ENCODE peak calls at places on chromosomes 6 and 20, in five cellular contexts. One of them, this sample, is unnamed.

GRCh38 chr6:71294121-71294523 is 5.5 kb downstream of the OGFRL1 start:
- DNase-seq in GM10248: no peak
- DNase-seq in tibial nerve: no peak
- DNase-seq in endothelial cell: no peak
- DNase-seq in CD8-positive, alpha-beta T cell: no peak
- DNase-seq in this sample: peak

GRCh38 chr20:2603816-2604505 is 48.5 kb upstream of the NOP56 start:
- DNase-seq in GM10248: no peak
- DNase-seq in tibial nerve: no peak
- DNase-seq in endothelial cell: no peak
- DNase-seq in CD8-positive, alpha-beta T cell: no peak
- DNase-seq in this sample: no peak

GRCh38 chr20:6735913-6736845 is 31.3 kb upstream of the BMP2 start:
- DNase-seq in GM10248: no peak
- DNase-seq in tibial nerve: no peak
- DNase-seq in endothelial cell: no peak
- DNase-seq in CD8-positive, alpha-beta T cell: no peak
- DNase-seq in this sample: no peak

GRCh38 chr6:69795469-69796080 is 1.2 kb downstream of the LMBRD1 start:
- DNase-seq in GM10248: peak
- DNase-seq in tibial nerve: no peak
- DNase-seq in endothelial cell: no peak
- DNase-seq in CD8-positive, alpha-beta T cell: no peak
- DNase-seq in this sample: no peak

GRCh38 chr6:31352497-31353368 is 4.2 kb downstream of the HLA-B start:
- DNase-seq in GM10248: no peak
- DNase-seq in tibial nerve: no peak
- DNase-seq in endothelial cell: no peak
- DNase-seq in CD8-positive, alpha-beta T cell: no peak
- DNase-seq in this sample: no peak

GRCh38 chr6:26501482-26501986 is 1.4 kb downstream of the BTN1A1 start:
- DNase-seq in GM10248: peak
- DNase-seq in tibial nerve: no peak
- DNase-seq in endothelial cell: peak
- DNase-seq in CD8-positive, alpha-beta T cell: no peak
- DNase-seq in this sample: peak

GRCh38 chr6:147287869-147288271 is 83.7 kb downstream of the STXBP5 start:
- DNase-seq in GM10248: no peak
- DNase-seq in tibial nerve: no peak
- DNase-seq in endothelial cell: no peak
- DNase-seq in CD8-positive, alpha-beta T cell: no peak
- DNase-seq in this sample: peak

GRCh38 chr20:57475388-57476072 is 49.4 kb downstream of the CTCFL start:
- DNase-seq in GM10248: no peak
- DNase-seq in tibial nerve: no peak
- DNase-seq in endothelial cell: no peak
- DNase-seq in CD8-positive, alpha-beta T cell: no peak
- DNase-seq in this sample: no peak

GRCh38 chr6:25070547-25071366 is 135.0 kb upstream of the RIPOR2 start:
- DNase-seq in GM10248: peak
- DNase-seq in tibial nerve: peak
- DNase-seq in endothelial cell: peak
- DNase-seq in CD8-positive, alpha-beta T cell: peak
- DNase-seq in this sample: peak

GRCh38 chr20:63771046-63771707 is 31.6 kb downstream of the SLC2A4RG start:
- DNase-seq in GM10248: no peak
- DNase-seq in tibial nerve: no peak
- DNase-seq in endothelial cell: no peak
- DNase-seq in CD8-positive, alpha-beta T cell: no peak
- DNase-seq in this sample: no peak

GRCh38 chr6:5126214-5126613 is 41.1 kb downstream of the PPP1R3G start:
- DNase-seq in GM10248: no peak
- DNase-seq in tibial nerve: no peak
- DNase-seq in endothelial cell: no peak
- DNase-seq in CD8-positive, alpha-beta T cell: no peak
- DNase-seq in this sample: no peak

GRCh38 chr6:136012198-136012884 is 160.8 kb downstream of the PDE7B start:
- DNase-seq in GM10248: no peak
- DNase-seq in tibial nerve: no peak
- DNase-seq in endothelial cell: no peak
- DNase-seq in CD8-positive, alpha-beta T cell: no peak
- DNase-seq in this sample: no peak

GRCh38 chr6:166567107-166567506 is 19.4 kb downstream of the RAMACL start:
- DNase-seq in GM10248: no peak
- DNase-seq in tibial nerve: no peak
- DNase-seq in endothelial cell: no peak
- DNase-seq in CD8-positive, alpha-beta T cell: no peak
- DNase-seq in this sample: no peak

GRCh38 chr20:4252005-4252404 is 236.6 kb upstream of the RNF24 start:
- DNase-seq in GM10248: no peak
- DNase-seq in tibial nerve: no peak
- DNase-seq in endothelial cell: no peak
- DNase-seq in CD8-positive, alpha-beta T cell: no peak
- DNase-seq in this sample: no peak

GRCh38 chr20:56625837-56626236 is 3.3 kb upstream of the TFAP2C start:
- DNase-seq in GM10248: no peak
- DNase-seq in tibial nerve: no peak
- DNase-seq in endothelial cell: no peak
- DNase-seq in CD8-positive, alpha-beta T cell: no peak
- DNase-seq in this sample: no peak

GRCh38 chr6:151376440-151376839 is 14.9 kb downstream of the ZBTB2 start:
- DNase-seq in GM10248: no peak
- DNase-seq in tibial nerve: no peak
- DNase-seq in endothelial cell: no peak
- DNase-seq in CD8-positive, alpha-beta T cell: no peak
- DNase-seq in this sample: no peak

GRCh38 chr6:26331809-26332226 is 33.2 kb upstream of the BTN3A2 start:
- DNase-seq in GM10248: peak
- DNase-seq in tibial nerve: no peak
- DNase-seq in endothelial cell: no peak
- DNase-seq in CD8-positive, alpha-beta T cell: no peak
- DNase-seq in this sample: no peak

GRCh38 chr6:93701526-93701925 is 282.2 kb upstream of the EPHA7 start:
- DNase-seq in GM10248: no peak
- DNase-seq in tibial nerve: no peak
- DNase-seq in endothelial cell: no peak
- DNase-seq in CD8-positive, alpha-beta T cell: no peak
- DNase-seq in this sample: no peak

GRCh38 chr6:5763407-5763806 is 243.3 kb downstream of the NRN1 start:
- DNase-seq in GM10248: no peak
- DNase-seq in tibial nerve: no peak
- DNase-seq in endothelial cell: no peak
- DNase-seq in CD8-positive, alpha-beta T cell: no peak
- DNase-seq in this sample: no peak

GRCh38 chr20:33663161-33664084 is 1.3 kb downstream of the C20orf144 start:
- DNase-seq in GM10248: peak
- DNase-seq in tibial nerve: no peak
- DNase-seq in endothelial cell: peak
- DNase-seq in CD8-positive, alpha-beta T cell: peak
- DNase-seq in this sample: peak

GRCh38 chr20:42565106-42565990 is 624.4 kb downstream of the PTPRT start:
- DNase-seq in GM10248: no peak
- DNase-seq in tibial nerve: no peak
- DNase-seq in endothelial cell: no peak
- DNase-seq in CD8-positive, alpha-beta T cell: no peak
- DNase-seq in this sample: no peak

GRCh38 chr20:3766832-3767433 is 620 bp downstream of the ADISSP start:
- DNase-seq in GM10248: no peak
- DNase-seq in tibial nerve: no peak
- DNase-seq in endothelial cell: no peak
- DNase-seq in CD8-positive, alpha-beta T cell: no peak
- DNase-seq in this sample: no peak

GRCh38 chr6:157732007-157732406 is 91.0 kb upstream of the SNX9 start:
- DNase-seq in GM10248: no peak
- DNase-seq in tibial nerve: no peak
- DNase-seq in endothelial cell: no peak
- DNase-seq in CD8-positive, alpha-beta T cell: no peak
- DNase-seq in this sample: no peak

GRCh38 chr6:6631526-6632276 is 43.2 kb downstream of the LY86 start:
- DNase-seq in GM10248: no peak
- DNase-seq in tibial nerve: no peak
- DNase-seq in endothelial cell: no peak
- DNase-seq in CD8-positive, alpha-beta T cell: no peak
- DNase-seq in this sample: no peak

GRCh38 chr6:10837692-10837996 is 695 bp downstream of the MAK start:
- DNase-seq in GM10248: peak
- DNase-seq in tibial nerve: no peak
- DNase-seq in endothelial cell: no peak
- DNase-seq in CD8-positive, alpha-beta T cell: no peak
- DNase-seq in this sample: no peak

GRCh38 chr6:160177220-160177619 is 55.6 kb downstream of the SLC22A1 start:
- DNase-seq in GM10248: no peak
- DNase-seq in tibial nerve: no peak
- DNase-seq in endothelial cell: no peak
- DNase-seq in CD8-positive, alpha-beta T cell: no peak
- DNase-seq in this sample: no peak

GRCh38 chr6:44540881-44541280 is 153.4 kb downstream of the CDC5L start:
- DNase-seq in GM10248: no peak
- DNase-seq in tibial nerve: no peak
- DNase-seq in endothelial cell: no peak
- DNase-seq in CD8-positive, alpha-beta T cell: no peak
- DNase-seq in this sample: no peak

GRCh38 chr20:54254596-54254995 is 46.7 kb downstream of the PFDN4 start:
- DNase-seq in GM10248: no peak
- DNase-seq in tibial nerve: no peak
- DNase-seq in endothelial cell: no peak
- DNase-seq in CD8-positive, alpha-beta T cell: no peak
- DNase-seq in this sample: no peak

GRCh38 chr6:120826253-120826652 is 508.0 kb downstream of the TBC1D32 start:
- DNase-seq in GM10248: no peak
- DNase-seq in tibial nerve: peak
- DNase-seq in endothelial cell: peak
- DNase-seq in CD8-positive, alpha-beta T cell: no peak
- DNase-seq in this sample: peak
- TF ChIP-seq CTCF in GM10248: peak
- TF ChIP-seq CTCF in tibial nerve: no peak
- TF ChIP-seq CTCF in endothelial cell: peak
- TF ChIP-seq CTCF in CD8-positive, alpha-beta T cell: no peak
- TF ChIP-seq CTCF in this sample: peak

DNA sequence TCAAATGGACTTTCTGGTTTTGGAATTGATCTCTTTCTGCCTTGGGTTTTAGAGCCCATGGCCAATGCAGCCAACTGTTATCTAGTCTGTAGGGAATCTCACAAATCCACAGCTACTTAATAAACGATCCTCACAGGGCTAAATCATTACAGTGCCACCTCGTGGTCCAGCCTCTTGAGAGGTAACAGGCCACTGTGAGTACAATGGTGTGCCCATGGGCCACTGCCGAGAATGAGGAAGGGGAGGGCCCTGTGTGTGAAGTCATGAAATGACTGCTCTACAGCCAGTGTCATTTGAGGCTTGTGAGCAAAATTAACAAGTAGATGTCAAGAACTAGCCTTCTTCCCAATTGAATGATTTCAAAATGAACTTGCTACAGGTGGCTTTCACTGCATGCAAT is 54.3 kb upstream of the GMPR start:
- DNase-seq in GM10248: peak
- DNase-seq in tibial nerve: no peak
- DNase-seq in endothelial cell: no peak
- DNase-seq in CD8-positive, alpha-beta T cell: no peak
- DNase-seq in this sample: peak
- TF ChIP-seq CTCF in GM10248: no peak
- TF ChIP-seq CTCF in tibial nerve: no peak
- TF ChIP-seq CTCF in endothelial cell: no peak
- TF ChIP-seq CTCF in CD8-positive, alpha-beta T cell: no peak
- TF ChIP-seq CTCF in this sample: no peak

GRCh38 chr6:12011276-12012112 is 618 bp upstream of the HIVEP1 start:
- DNase-seq in GM10248: peak
- DNase-seq in tibial nerve: peak
- DNase-seq in endothelial cell: peak
- DNase-seq in CD8-positive, alpha-beta T cell: peak
- DNase-seq in this sample: peak

GRCh38 chr6:12014027-12014872 is 2.1 kb downstream of the HIVEP1 start:
- DNase-seq in GM10248: no peak
- DNase-seq in tibial nerve: no peak
- DNase-seq in endothelial cell: no peak
- DNase-seq in CD8-positive, alpha-beta T cell: no peak
- DNase-seq in this sample: no peak

GRCh38 chr6:12013368-12013617 is 1.2 kb downstream of the HIVEP1 start:
- DNase-seq in GM10248: no peak
- DNase-seq in tibial nerve: no peak
- DNase-seq in endothelial cell: no peak
- DNase-seq in CD8-positive, alpha-beta T cell: no peak
- DNase-seq in this sample: no peak

GRCh38 chr6:12012231-12012565 is at the start of gene HIVEP1:
- DNase-seq in GM10248: peak
- DNase-seq in tibial nerve: no peak
- DNase-seq in endothelial cell: peak
- DNase-seq in CD8-positive, alpha-beta T cell: no peak
- DNase-seq in this sample: peak

GRCh38 chr6:12012566-12013367 is 655 bp downstream of the HIVEP1 start:
- DNase-seq in GM10248: peak
- DNase-seq in tibial nerve: peak
- DNase-seq in endothelial cell: peak
- DNase-seq in CD8-positive, alpha-beta T cell: peak
- DNase-seq in this sample: peak
- TF ChIP-seq CTCF in GM10248: no peak
- TF ChIP-seq CTCF in tibial nerve: no peak
- TF ChIP-seq CTCF in endothelial cell: no peak
- TF ChIP-seq CTCF in CD8-positive, alpha-beta T cell: no peak
- TF ChIP-seq CTCF in this sample: no peak

DNA sequence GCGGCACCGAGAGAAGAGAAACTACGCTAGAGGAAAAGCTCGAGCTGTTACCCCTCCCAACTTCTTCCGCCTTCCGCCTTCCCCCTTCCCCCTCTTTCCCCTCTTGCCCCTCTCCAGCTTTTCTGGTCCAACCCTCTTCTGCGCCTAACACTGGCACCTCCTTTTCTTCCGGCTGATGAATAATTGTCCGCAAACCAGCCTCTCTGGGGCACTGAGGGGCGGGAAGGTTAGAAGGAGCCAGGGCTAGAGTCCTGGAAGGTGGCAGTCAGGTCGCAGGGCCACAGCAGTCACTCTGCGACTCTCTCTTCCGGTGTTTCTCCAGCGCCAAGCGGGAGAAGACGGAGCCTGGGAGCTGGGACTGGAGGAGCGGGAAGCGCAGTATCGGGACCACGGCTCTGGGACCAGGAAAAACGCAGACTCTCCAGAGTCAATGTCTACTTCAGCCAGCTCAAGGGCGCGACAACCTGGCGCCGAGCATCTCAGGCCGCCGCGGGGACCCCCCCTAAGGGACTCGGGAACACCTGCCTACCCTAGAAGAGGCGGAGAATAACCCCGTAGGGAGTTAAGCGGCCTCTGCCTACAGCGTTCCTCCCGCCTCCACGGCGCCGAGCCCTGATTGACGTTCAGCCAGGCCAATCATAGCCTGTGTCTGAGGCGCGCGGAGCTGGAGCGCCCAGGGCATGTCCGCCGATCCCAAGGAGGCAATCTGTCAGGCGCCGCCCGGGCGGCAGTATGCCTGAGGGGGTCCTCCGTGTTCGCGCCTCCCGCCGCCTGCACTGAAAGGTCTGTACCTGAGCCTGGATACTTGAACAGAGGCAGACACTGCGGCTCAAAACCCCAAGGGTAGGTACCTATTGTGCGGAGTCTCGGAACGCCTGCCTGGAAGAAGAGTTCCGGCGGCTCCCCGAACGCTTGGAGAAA is 40.4 kb downstream of the PSMB9 start:
- DNase-seq in GM10248: peak
- DNase-seq in tibial nerve: peak
- DNase-seq in endothelial cell: peak
- DNase-seq in CD8-positive, alpha-beta T cell: peak
- DNase-seq in this sample: peak
- TF ChIP-seq CTCF in GM10248: no peak
- TF ChIP-seq CTCF in tibial nerve: no peak
- TF ChIP-seq CTCF in endothelial cell: no peak
- TF ChIP-seq CTCF in CD8-positive, alpha-beta T cell: no peak
- TF ChIP-seq CTCF in this sample: peak